ENCODE peak calls at places on chromosomes 16 and 17, in seven cellular contexts. G is stomach, K is breast epithelium, I is transverse colon, F is ovary, B is right lobe of liver, E is heart left ventricle. D is an unnamed sample. For H3K36me3, the result is how much of the 10 kb centered on the place peaks cover.

GRCh38 chr17:10127819-10128375 is 70.5 kb downstream of the GAS7 start:
- DNase-seq in G (peak), K (no peak), I (peak), F (peak), B (no peak), E (peak), D (peak)

GRCh38 chr16:87123356-87124001 is 193.7 kb downstream of the C16orf95 start:
- DNase-seq in G (no peak), K (no peak), I (no peak), F (no peak), B (no peak), E (no peak), D (peak)

GRCh38 chr17:70492368-70492767 is 323.0 kb downstream of the KCNJ2 start:
- DNase-seq in G (no peak), K (no peak), I (no peak), F (no peak), B (no peak), E (no peak), D (no peak)

GRCh38 chr16:14264560-14264959 is 193.4 kb downstream of the MRTFB start:
- DNase-seq in G (no peak), K (no peak), I (no peak), F (no peak), B (no peak), E (no peak), D (no peak)

GRCh38 chr17:4204676-4205075 is 59.1 kb downstream of the ANKFY1 start:
- DNase-seq in G (no peak), K (no peak), I (peak), F (no peak), B (no peak), E (no peak), D (peak)

GRCh38 chr16:87778476-87778829 is 12.7 kb upstream of the KLHDC4 start:
- DNase-seq in G (no peak), K (no peak), I (no peak), F (no peak), B (no peak), E (no peak), D (no peak)

GRCh38 chr17:74702132-74702876 is 10.4 kb downstream of the CD300LF start:
- DNase-seq in G (no peak), K (no peak), I (no peak), F (no peak), B (no peak), E (no peak), D (no peak)

GRCh38 chr16:75774197-75774596 is 47.9 kb upstream of the CPHXL start:
- DNase-seq in G (no peak), K (no peak), I (no peak), F (no peak), B (no peak), E (no peak), D (no peak)

GRCh38 chr16:86457621-86458456 is 52.5 kb upstream of the FOXF1 start:
- DNase-seq in G (no peak), K (no peak), I (peak), F (no peak), B (no peak), E (peak), D (no peak)

GRCh38 chr17:22337467-22337866 is 645.1 kb downstream of the KCNJ18 start:
- DNase-seq in G (no peak), K (no peak), I (no peak), F (no peak), B (no peak), E (no peak), D (no peak)

GRCh38 chr17:63191610-63192009 is 225.6 kb downstream of the TANC2 start:
- DNase-seq in G (no peak), K (no peak), I (peak), F (no peak), B (peak), E (no peak), D (no peak)

GRCh38 chr16:21599994-21600773 is 807 bp downstream of the METTL9 start:
- DNase-seq in G (no peak), K (no peak), I (no peak), F (no peak), B (no peak), E (no peak), D (no peak)

GRCh38 chr16:77689971-77690370 is 32.3 kb upstream of the NUDT7 start:
- DNase-seq in G (no peak), K (no peak), I (no peak), F (no peak), B (no peak), E (no peak), D (no peak)

GRCh38 chr16:62370445-62370844 is 334.2 kb upstream of the CDH8 start:
- DNase-seq in G (no peak), K (no peak), I (no peak), F (no peak), B (no peak), E (no peak), D (no peak)

GRCh38 chr17:2412561-2413021 is 11.7 kb upstream of the MNT start:
- DNase-seq in G (no peak), K (no peak), I (no peak), F (peak), B (no peak), E (no peak), D (peak)

GRCh38 chr17:51722994-51723393 is 435.5 kb downstream of the CA10 start:
- DNase-seq in G (no peak), K (no peak), I (no peak), F (no peak), B (no peak), E (no peak), D (no peak)

GRCh38 chr17:66644311-66644710 is 190.6 kb upstream of the CACNG5 start:
- DNase-seq in G (no peak), K (no peak), I (no peak), F (no peak), B (no peak), E (no peak), D (no peak)

GRCh38 chr17:10471853-10472252 is 2.5 kb upstream of the MYH4 start:
- DNase-seq in G (no peak), K (no peak), I (no peak), F (no peak), B (no peak), E (no peak), D (no peak)

GRCh38 chr17:43125967-43126910 is 1.1 kb upstream of the BRCA1 start:
- DNase-seq in G (no peak), K (no peak), I (peak), F (peak), B (no peak), E (no peak), D (peak)

GRCh38 chr17:15171433-15172047 is 93.6 kb downstream of the PMP22 start:
- DNase-seq in G (peak), K (peak), I (peak), F (peak), B (peak), E (peak), D (peak)

GRCh38 chr17:64223931-64224657 is 39.0 kb downstream of the TEX2 start:
- DNase-seq in G (no peak), K (no peak), I (no peak), F (no peak), B (no peak), E (no peak), D (no peak)

GRCh38 chr16:84507011-84507982 is 2.8 kb upstream of the MEAK7 start:
- DNase-seq in G (no peak), K (no peak), I (peak), F (peak), B (peak), E (no peak), D (no peak)

GRCh38 chr16:11224096-11224893 is 31.7 kb downstream of the SOCS1 start:
- DNase-seq in G (peak), K (no peak), I (peak), F (no peak), B (peak), E (peak), D (peak)

GRCh38 chr17:38970804-38971203 is 3.6 kb upstream of the FBXO47 start:
- DNase-seq in G (no peak), K (no peak), I (no peak), F (no peak), B (no peak), E (no peak), D (no peak)

GRCh38 chr17:32302860-32303649 is 37.4 kb downstream of the RHBDL3 start:
- DNase-seq in G (no peak), K (no peak), I (no peak), F (peak), B (no peak), E (no peak), D (no peak)

GRCh38 chr17:76909971-76910760 is 42.0 kb downstream of the MGAT5B start:
- DNase-seq in G (peak), K (no peak), I (peak), F (peak), B (peak), E (peak), D (peak)

GRCh38 chr17:55735784-55736405 is 13.2 kb upstream of the TMEM100 start:
- DNase-seq in G (no peak), K (no peak), I (peak), F (no peak), B (no peak), E (no peak), D (peak)

GRCh38 chr16:7487896-7488295 is 155.3 kb downstream of the RBFOX1 start:
- DNase-seq in G (no peak), K (no peak), I (no peak), F (no peak), B (no peak), E (no peak), D (no peak)

DNA sequence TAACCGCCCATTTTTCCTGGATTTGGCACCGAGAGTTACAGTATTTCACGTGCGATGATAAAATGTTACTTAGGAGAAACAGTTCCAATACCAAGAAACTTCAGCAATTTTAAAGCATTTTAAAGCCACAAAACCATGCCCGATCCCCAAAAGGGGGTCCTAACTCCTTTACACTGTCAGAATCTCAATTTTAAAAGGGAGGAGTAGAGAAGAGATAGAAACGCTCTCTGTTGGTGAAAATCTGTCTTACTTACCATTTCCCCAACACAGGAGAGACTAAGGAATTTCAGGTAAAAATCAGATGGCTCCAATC is 526 bp upstream of the RNASEK start:
- DNase-seq in G (no peak), K (no peak), I (no peak), F (no peak), B (no peak), E (no peak), D (no peak)
- TF ChIP-seq POLR2A in G (no peak), K (no peak), I (no peak), F (no peak), B (no peak), E (no peak), D (no peak)

GRCh38 chr17:78697846-78698343 is 84.2 kb downstream of the CYTH1 start:
- DNase-seq in G (no peak), K (no peak), I (no peak), F (no peak), B (no peak), E (no peak), D (no peak)
- H3K36me3 ChIP-seq in G (half or more), K (under half), I (under half), F (under half), B (under half), E (half or more), D (half or more)

GRCh38 chr16:15643453-15644305 is 725 bp upstream of the MARF1 start:
- DNase-seq in G (no peak), K (no peak), I (peak), F (peak), B (no peak), E (no peak), D (peak)
- H3K4me3 ChIP-seq in G (peak), K (peak), I (peak), F (peak), B (peak), E (peak), D (peak)

GRCh38 chr17:17675925-17676534 is 5.2 kb upstream of the RAI1 start:
- DNase-seq in G (no peak), K (no peak), I (no peak), F (no peak), B (no peak), E (no peak), D (no peak)
- TF ChIP-seq POLR2A in G (no peak), K (no peak), I (no peak), F (no peak), B (no peak), E (no peak), D (no peak)

GRCh38 chr16:58723109-58723508 is 11.0 kb downstream of the GOT2 start:
- DNase-seq in G (no peak), K (no peak), I (no peak), F (no peak), B (no peak), E (no peak), D (no peak)
- H3K36me3 ChIP-seq in G (half or more), K (under half), I (under half), F (under half), B (under half), E (half or more), D (under half)

DNA sequence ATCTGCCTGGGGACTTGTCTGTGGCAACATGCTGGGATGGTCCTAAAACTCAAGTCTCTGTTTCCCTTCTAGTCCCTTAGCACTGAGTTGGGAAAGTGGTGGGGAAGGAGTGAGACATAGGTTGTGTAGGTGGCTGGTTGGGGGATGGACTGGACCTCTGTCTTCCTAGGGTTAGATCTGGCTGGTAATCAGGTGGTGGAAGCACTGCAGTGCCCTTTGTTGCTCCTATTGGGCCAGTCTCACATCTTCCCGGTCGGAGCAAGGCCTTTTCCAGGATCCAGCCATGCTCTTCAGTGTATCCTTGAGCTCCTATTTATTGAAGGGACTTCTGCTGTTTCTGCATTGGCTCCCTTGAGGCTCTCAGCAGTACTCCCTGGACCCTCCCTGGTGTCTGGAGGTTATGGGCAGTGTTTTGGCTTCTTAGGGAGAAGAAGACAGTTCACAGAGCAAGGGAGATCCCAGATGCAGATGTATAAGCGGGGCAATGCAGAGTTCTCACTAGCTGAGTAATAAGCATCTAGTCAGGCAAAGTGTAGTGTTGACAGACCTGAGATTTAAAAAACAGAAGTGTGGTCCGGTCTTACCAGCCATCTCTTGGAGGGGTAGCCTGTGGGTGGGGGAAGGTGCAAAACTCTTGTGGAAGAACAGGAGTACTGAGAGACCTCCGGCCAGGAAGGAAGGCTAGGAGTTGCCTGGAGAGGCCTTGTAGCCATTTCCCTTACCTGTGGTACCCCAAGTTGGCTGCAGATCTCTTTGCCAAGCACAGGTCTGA is 1.3 kb upstream of the NUTF2 start:
- DNase-seq in G (no peak), K (no peak), I (no peak), F (no peak), B (no peak), E (no peak), D (no peak)
- H3K4me3 ChIP-seq in G (peak), K (peak), I (no peak), F (no peak), B (no peak), E (peak), D (peak)

GRCh38 chr17:81641825-81642489 is 5.0 kb downstream of the TSPAN10 start:
- DNase-seq in G (no peak), K (no peak), I (no peak), F (no peak), B (no peak), E (no peak), D (peak)
- TF ChIP-seq POLR2A in G (no peak), K (no peak), I (no peak), F (no peak), B (no peak), E (no peak), D (no peak)

GRCh38 chr17:28244446-28244845 is 74.6 kb upstream of the TMEM97 start:
- DNase-seq in G (no peak), K (no peak), I (no peak), F (no peak), B (no peak), E (no peak), D (no peak)
- H3K36me3 ChIP-seq in G (under half), K (under half), I (under half), F (under half), B (under half), E (under half), D (under half)

GRCh38 chr16:3025032-3026002 is 1.5 kb downstream of the THOC6 start:
- DNase-seq in G (no peak), K (no peak), I (no peak), F (no peak), B (no peak), E (no peak), D (no peak)
- H3K4me3 ChIP-seq in G (no peak), K (no peak), I (no peak), F (no peak), B (no peak), E (no peak), D (no peak)

GRCh38 chr17:48053758-48054237 is 5.6 kb downstream of the NFE2L1 start:
- DNase-seq in G (no peak), K (no peak), I (no peak), F (peak), B (no peak), E (no peak), D (no peak)

GRCh38 chr17:48056879-48057278 is 8.7 kb downstream of the NFE2L1 start:
- DNase-seq in G (no peak), K (no peak), I (no peak), F (no peak), B (no peak), E (no peak), D (no peak)

GRCh38 chr17:48054238-48055185 is 6.4 kb downstream of the NFE2L1 start:
- DNase-seq in G (peak), K (peak), I (peak), F (peak), B (peak), E (peak), D (peak)

GRCh38 chr17:48056246-48056745 is 8.1 kb downstream of the NFE2L1 start:
- DNase-seq in G (no peak), K (no peak), I (no peak), F (no peak), B (no peak), E (no peak), D (no peak)

GRCh38 chr17:48055531-48056245 is 7.5 kb downstream of the NFE2L1 start:
- DNase-seq in G (no peak), K (no peak), I (no peak), F (peak), B (no peak), E (no peak), D (no peak)
- TF ChIP-seq POLR2A in G (no peak), K (no peak), I (no peak), F (no peak), B (no peak), E (no peak), D (no peak)